ENCODE peak calls at places on chromosome 12, in four cellular contexts. One of them, this sample, is unnamed.

GRCh38 chr12:68267892-68268396 is 14.5 kb upstream of the IL22 start:
- DNase-seq in brain microvascular endothelial cell: peak; percentile 44
- DNase-seq in hepatocyte: no peak
- DNase-seq in uterus: no peak
- DNase-seq in this sample: peak; percentile 87

GRCh38 chr12:1611775-1612174 is 17.3 kb upstream of the WNT5B start:
- DNase-seq in brain microvascular endothelial cell: peak; percentile 75
- DNase-seq in hepatocyte: no peak
- DNase-seq in uterus: no peak
- DNase-seq in this sample: peak; percentile 90

GRCh38 chr12:121089031-121089812 is 43.5 kb upstream of the P2RX7 start:
- DNase-seq in brain microvascular endothelial cell: no peak
- DNase-seq in hepatocyte: no peak
- DNase-seq in uterus: peak; percentile 17
- DNase-seq in this sample: no peak

GRCh38 chr12:124916370-124917134 is 2.1 kb upstream of the UBC start:
- DNase-seq in brain microvascular endothelial cell: peak; percentile 93
- DNase-seq in hepatocyte: peak; percentile 88
- DNase-seq in uterus: peak; percentile 88
- DNase-seq in this sample: peak; percentile 77

GRCh38 chr12:113899042-113899843 is 66.9 kb downstream of the RBM19 start:
- DNase-seq in brain microvascular endothelial cell: no peak
- DNase-seq in hepatocyte: no peak
- DNase-seq in uterus: no peak
- DNase-seq in this sample: no peak

GRCh38 chr12:127767631-127768030 is 499.3 kb upstream of the TMEM132C start:
- DNase-seq in brain microvascular endothelial cell: no peak
- DNase-seq in hepatocyte: no peak
- DNase-seq in uterus: no peak
- DNase-seq in this sample: no peak

GRCh38 chr12:19130224-19131019 is 889 bp downstream of the PLEKHA5 start:
- DNase-seq in brain microvascular endothelial cell: no peak
- DNase-seq in hepatocyte: peak; percentile 49
- DNase-seq in uterus: peak; percentile 41
- DNase-seq in this sample: no peak

GRCh38 chr12:105084251-105085250 is at the start of gene ALDH1L2:
- DNase-seq in brain microvascular endothelial cell: peak; percentile 84
- DNase-seq in hepatocyte: peak; percentile 84
- DNase-seq in uterus: peak; percentile 81
- DNase-seq in this sample: peak; percentile 73

GRCh38 chr12:3115078-3115477 is 37.9 kb downstream of the TSPAN9 start:
- DNase-seq in brain microvascular endothelial cell: no peak
- DNase-seq in hepatocyte: no peak
- DNase-seq in uterus: no peak
- DNase-seq in this sample: no peak

GRCh38 chr12:45660330-45660729 is 69.2 kb upstream of the ARID2 start:
- DNase-seq in brain microvascular endothelial cell: peak; percentile 71
- DNase-seq in hepatocyte: no peak
- DNase-seq in uterus: no peak
- DNase-seq in this sample: no peak

GRCh38 chr12:131867891-131868675 is 26.3 kb upstream of the ULK1 start:
- DNase-seq in brain microvascular endothelial cell: no peak
- DNase-seq in hepatocyte: no peak
- DNase-seq in uterus: no peak
- DNase-seq in this sample: no peak

GRCh38 chr12:54725233-54725843 is 77.2 kb upstream of the DCD start:
- DNase-seq in brain microvascular endothelial cell: peak; percentile 11
- DNase-seq in hepatocyte: peak; percentile 53
- DNase-seq in uterus: no peak
- DNase-seq in this sample: no peak

GRCh38 chr12:111441107-111441928 is 35.6 kb downstream of the SH2B3 start:
- DNase-seq in brain microvascular endothelial cell: no peak
- DNase-seq in hepatocyte: no peak
- DNase-seq in uterus: no peak
- DNase-seq in this sample: no peak

GRCh38 chr12:109892748-109893147 is 7.3 kb upstream of the TCHP start:
- DNase-seq in brain microvascular endothelial cell: no peak
- DNase-seq in hepatocyte: no peak
- DNase-seq in uterus: no peak
- DNase-seq in this sample: no peak

GRCh38 chr12:53476769-53477209 is 22.5 kb downstream of the MAP3K12 start:
- DNase-seq in brain microvascular endothelial cell: no peak
- DNase-seq in hepatocyte: no peak
- DNase-seq in uterus: no peak
- DNase-seq in this sample: no peak

GRCh38 chr12:85441740-85442139 is 161.7 kb downstream of the ALX1 start:
- DNase-seq in brain microvascular endothelial cell: peak; percentile 25
- DNase-seq in hepatocyte: peak; percentile 27
- DNase-seq in uterus: no peak
- DNase-seq in this sample: no peak

GRCh38 chr12:530871-531270 is 71.1 kb downstream of the B4GALNT3 start:
- DNase-seq in brain microvascular endothelial cell: no peak
- DNase-seq in hepatocyte: no peak
- DNase-seq in uterus: no peak
- DNase-seq in this sample: no peak

GRCh38 chr12:96710127-96710745 is 196.8 kb upstream of the NEDD1 start:
- DNase-seq in brain microvascular endothelial cell: no peak
- DNase-seq in hepatocyte: peak; percentile 25
- DNase-seq in uterus: no peak
- DNase-seq in this sample: no peak

GRCh38 chr12:70892593-70892992 is 27.9 kb downstream of the PTPRR start:
- DNase-seq in brain microvascular endothelial cell: no peak
- DNase-seq in hepatocyte: no peak
- DNase-seq in uterus: no peak
- DNase-seq in this sample: no peak

GRCh38 chr12:117622087-117622486 is 260.7 kb upstream of the NOS1 start:
- DNase-seq in brain microvascular endothelial cell: no peak
- DNase-seq in hepatocyte: no peak
- DNase-seq in uterus: no peak
- DNase-seq in this sample: no peak

GRCh38 chr12:4909734-4910501 is at the start of gene KCNA1:
- DNase-seq in brain microvascular endothelial cell: no peak
- DNase-seq in hepatocyte: peak; percentile 21
- DNase-seq in uterus: no peak
- DNase-seq in this sample: no peak

GRCh38 chr12:14803830-14804160 is 325 bp downstream of the C12orf60 start:
- DNase-seq in brain microvascular endothelial cell: no peak
- DNase-seq in hepatocyte: no peak
- DNase-seq in uterus: no peak
- DNase-seq in this sample: no peak

GRCh38 chr12:77058740-77059139 is 6.6 kb downstream of the E2F7 start:
- DNase-seq in brain microvascular endothelial cell: no peak
- DNase-seq in hepatocyte: no peak
- DNase-seq in uterus: no peak
- DNase-seq in this sample: no peak

GRCh38 chr12:69471667-69472385 is 1.6 kb downstream of the FRS2 start:
- DNase-seq in brain microvascular endothelial cell: no peak
- DNase-seq in hepatocyte: no peak
- DNase-seq in uterus: no peak
- DNase-seq in this sample: no peak
- H3K4me3 ChIP-seq in brain microvascular endothelial cell: peak overlapping the region; percentile 90
- H3K4me3 ChIP-seq in hepatocyte: peak overlapping the region; percentile 93
- H3K4me3 ChIP-seq in uterus: peak overlapping the region; percentile 75
- H3K4me3 ChIP-seq in this sample: peak overlapping the region; percentile 86

DNA sequence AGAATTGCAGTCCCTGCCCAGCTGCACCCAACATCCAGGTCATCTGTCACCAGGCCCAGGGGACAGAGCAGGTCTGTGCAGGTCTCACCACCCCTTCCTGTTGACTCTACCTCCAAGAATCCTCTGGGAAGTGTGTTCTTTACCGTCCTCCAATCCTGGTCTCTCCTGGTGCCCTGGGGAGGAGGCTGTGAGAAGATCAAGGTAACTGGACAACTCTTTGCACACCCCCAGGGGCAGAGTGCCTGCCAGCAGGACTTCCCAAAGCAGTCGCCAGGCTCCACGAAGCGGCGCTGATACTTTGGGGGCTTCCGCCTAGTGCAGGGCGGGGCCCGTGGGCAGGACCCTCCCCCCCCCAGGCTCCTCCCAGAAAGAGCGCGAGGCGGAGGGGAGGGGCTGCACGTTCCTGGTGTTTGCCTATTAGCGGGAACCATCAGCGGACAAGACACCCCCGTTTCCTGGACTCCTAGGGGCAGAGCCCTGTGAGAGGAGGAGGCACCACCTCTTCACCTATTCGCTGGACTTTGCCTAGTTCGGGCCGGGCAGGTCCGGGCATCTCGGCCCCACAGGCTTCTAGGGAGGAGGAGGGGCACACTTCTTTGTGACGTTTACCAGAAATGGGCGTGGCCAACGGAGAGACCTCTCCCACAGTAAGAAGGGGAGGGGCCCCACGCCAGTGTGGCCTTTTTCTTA is 918.0 kb downstream of the AACS start:
- DNase-seq in brain microvascular endothelial cell: no peak
- DNase-seq in hepatocyte: peak; percentile 94
- DNase-seq in uterus: peak; percentile 16
- DNase-seq in this sample: no peak
- TF ChIP-seq CTCF in brain microvascular endothelial cell: no peak
- TF ChIP-seq CTCF in hepatocyte: no peak
- TF ChIP-seq CTCF in uterus: no peak
- TF ChIP-seq CTCF in this sample: no peak

DNA sequence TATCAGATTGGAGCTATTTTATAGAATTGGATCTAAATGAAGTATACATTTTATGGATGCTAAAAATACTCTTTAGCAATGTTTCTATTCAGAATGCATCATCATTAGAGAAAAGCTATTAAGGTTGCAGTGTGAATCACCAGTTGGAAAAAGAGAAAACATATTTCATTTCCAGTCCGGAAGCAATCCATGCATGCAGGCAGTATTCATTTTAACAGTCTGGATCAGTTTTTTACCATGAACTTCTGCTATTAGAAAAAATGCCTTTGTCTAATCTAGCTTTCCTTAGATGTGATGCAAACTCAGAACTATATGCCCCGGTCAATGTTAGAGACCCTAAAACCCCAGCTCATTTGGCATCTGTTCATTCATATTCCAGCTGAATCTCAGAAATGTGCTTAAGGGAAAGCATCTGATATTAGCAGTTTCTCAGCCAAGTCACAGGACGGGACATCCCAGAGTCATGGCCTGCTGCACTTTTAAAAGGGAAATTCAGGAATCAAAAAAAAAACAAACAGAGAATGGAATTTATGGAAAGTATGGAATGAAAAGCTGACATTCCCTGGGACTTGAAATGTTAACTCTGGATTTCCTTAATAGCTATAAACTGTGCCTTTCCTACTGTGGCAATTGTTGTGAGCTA is 8.5 kb downstream of the IRAK3 start:
- DNase-seq in brain microvascular endothelial cell: no peak
- DNase-seq in hepatocyte: no peak
- DNase-seq in uterus: no peak
- DNase-seq in this sample: no peak
- H3K4me3 ChIP-seq in brain microvascular endothelial cell: no peak overlapping the region
- H3K4me3 ChIP-seq in hepatocyte: no peak overlapping the region
- H3K4me3 ChIP-seq in uterus: no peak overlapping the region
- H3K4me3 ChIP-seq in this sample: no peak overlapping the region

DNA sequence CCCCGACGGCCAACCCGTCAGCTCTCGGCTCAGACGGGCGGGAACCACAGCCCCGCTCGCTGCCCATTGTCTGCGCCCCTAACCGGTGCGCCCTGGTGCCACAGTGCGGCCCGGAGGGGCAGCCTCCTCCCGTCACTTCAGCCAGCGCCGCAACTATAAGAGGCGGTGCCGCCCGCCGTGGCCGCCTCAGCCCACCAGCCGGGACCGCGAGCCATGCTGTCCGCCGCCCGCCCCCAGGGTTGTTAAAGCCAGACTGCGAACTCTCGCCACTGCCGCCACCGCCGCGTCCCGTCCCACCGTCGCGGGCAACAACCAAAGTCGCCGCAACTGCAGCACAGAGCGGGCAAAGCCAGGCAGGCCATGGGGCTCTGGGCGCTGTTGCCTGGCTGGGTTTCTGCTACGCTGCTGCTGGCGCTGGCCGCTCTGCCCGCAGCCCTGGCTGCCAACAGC is at the start of gene WNT1:
- DNase-seq in brain microvascular endothelial cell: no peak
- DNase-seq in hepatocyte: no peak
- DNase-seq in uterus: no peak
- DNase-seq in this sample: no peak
- TF ChIP-seq CTCF in brain microvascular endothelial cell: no peak
- TF ChIP-seq CTCF in hepatocyte: no peak
- TF ChIP-seq CTCF in uterus: no peak
- TF ChIP-seq CTCF in this sample: no peak

GRCh38 chr12:106721931-106722330 is 52.6 kb upstream of the RIC8B start:
- DNase-seq in brain microvascular endothelial cell: no peak
- DNase-seq in hepatocyte: no peak
- DNase-seq in uterus: no peak
- DNase-seq in this sample: no peak
- H3K4me3 ChIP-seq in brain microvascular endothelial cell: no peak overlapping the region
- H3K4me3 ChIP-seq in hepatocyte: no peak overlapping the region
- H3K4me3 ChIP-seq in uterus: no peak overlapping the region
- H3K4me3 ChIP-seq in this sample: no peak overlapping the region